ENCODE peak calls at places on chromosome 6, in six cellular contexts. One of them, this sample, is unnamed.
A peak's percentile ranks its signal among the peaks of the same experiment; 100 is the strongest.

GRCh38 chr6:20789162-20789561 is 254.9 kb downstream of the CDKAL1 start:
- DNase-seq in kidney: no peak
- DNase-seq in KBM-7: no peak
- DNase-seq in EH: peak; percentile 40
- DNase-seq in brain microvascular endothelial cell: no peak
- DNase-seq in RKO: no peak
- DNase-seq in this sample: no peak

GRCh38 chr6:62283359-62283758 is 2.7 kb downstream of the KHDRBS2 start:
- DNase-seq in kidney: no peak
- DNase-seq in KBM-7: no peak
- DNase-seq in EH: no peak
- DNase-seq in brain microvascular endothelial cell: no peak
- DNase-seq in RKO: no peak
- DNase-seq in this sample: no peak

GRCh38 chr6:4935486-4935885 is 68.4 kb downstream of the RPP40 start:
- DNase-seq in kidney: no peak
- DNase-seq in KBM-7: no peak
- DNase-seq in EH: no peak
- DNase-seq in brain microvascular endothelial cell: no peak
- DNase-seq in RKO: no peak
- DNase-seq in this sample: no peak

GRCh38 chr6:83062225-83062624 is 3.4 kb downstream of the UBE3D start:
- DNase-seq in kidney: no peak
- DNase-seq in KBM-7: no peak
- DNase-seq in EH: peak; percentile 75
- DNase-seq in brain microvascular endothelial cell: peak; percentile 65
- DNase-seq in RKO: no peak
- DNase-seq in this sample: peak; percentile 27

GRCh38 chr6:140537211-140537610 is 1162.8 kb upstream of the CITED2 start:
- DNase-seq in kidney: no peak
- DNase-seq in KBM-7: no peak
- DNase-seq in EH: peak; percentile 84
- DNase-seq in brain microvascular endothelial cell: no peak
- DNase-seq in RKO: no peak
- DNase-seq in this sample: peak; percentile 20

GRCh38 chr6:1015819-1016218 is 296.1 kb upstream of the FOXQ1 start:
- DNase-seq in kidney: peak; percentile 26
- DNase-seq in KBM-7: no peak
- DNase-seq in EH: peak; percentile 20
- DNase-seq in brain microvascular endothelial cell: no peak
- DNase-seq in RKO: peak; percentile 8
- DNase-seq in this sample: peak; percentile 28

GRCh38 chr6:147238164-147238563 is 33.9 kb downstream of the STXBP5 start:
- DNase-seq in kidney: no peak
- DNase-seq in KBM-7: no peak
- DNase-seq in EH: no peak
- DNase-seq in brain microvascular endothelial cell: no peak
- DNase-seq in RKO: no peak
- DNase-seq in this sample: no peak

GRCh38 chr6:153334121-153334520 is 203.0 kb upstream of the RGS17 start:
- DNase-seq in kidney: no peak
- DNase-seq in KBM-7: no peak
- DNase-seq in EH: no peak
- DNase-seq in brain microvascular endothelial cell: no peak
- DNase-seq in RKO: no peak
- DNase-seq in this sample: no peak

GRCh38 chr6:151661928-151662327 is 145.6 kb upstream of the ESR1 start:
- DNase-seq in kidney: no peak
- DNase-seq in KBM-7: no peak
- DNase-seq in EH: no peak
- DNase-seq in brain microvascular endothelial cell: no peak
- DNase-seq in RKO: no peak
- DNase-seq in this sample: no peak

GRCh38 chr6:46323312-46323965 is 152.7 kb upstream of the ENPP5 start:
- DNase-seq in kidney: no peak
- DNase-seq in KBM-7: no peak
- DNase-seq in EH: peak; percentile 56
- DNase-seq in brain microvascular endothelial cell: peak; percentile 48
- DNase-seq in RKO: peak; percentile 48
- DNase-seq in this sample: no peak

GRCh38 chr6:164151161-164151728 is 736.7 kb downstream of the QKI start:
- DNase-seq in kidney: no peak
- DNase-seq in KBM-7: no peak
- DNase-seq in EH: no peak
- DNase-seq in brain microvascular endothelial cell: no peak
- DNase-seq in RKO: no peak
- DNase-seq in this sample: no peak

GRCh38 chr6:113971786-113972185 is 838 bp upstream of the HDAC2 start:
- DNase-seq in kidney: no peak
- DNase-seq in KBM-7: peak; percentile 11
- DNase-seq in EH: no peak
- DNase-seq in brain microvascular endothelial cell: no peak
- DNase-seq in RKO: peak; percentile 34
- DNase-seq in this sample: peak; percentile 5

GRCh38 chr6:27020553-27020880 is 227.0 kb upstream of the PRSS16 start:
- DNase-seq in kidney: no peak
- DNase-seq in KBM-7: no peak
- DNase-seq in EH: no peak
- DNase-seq in brain microvascular endothelial cell: no peak
- DNase-seq in RKO: no peak
- DNase-seq in this sample: no peak

GRCh38 chr6:21384211-21384610 is 209.3 kb upstream of the SOX4 start:
- DNase-seq in kidney: no peak
- DNase-seq in KBM-7: no peak
- DNase-seq in EH: no peak
- DNase-seq in brain microvascular endothelial cell: no peak
- DNase-seq in RKO: no peak
- DNase-seq in this sample: no peak

GRCh38 chr6:144377586-144377985 is 92.5 kb downstream of the UTRN start:
- DNase-seq in kidney: peak; percentile 76
- DNase-seq in KBM-7: no peak
- DNase-seq in EH: peak; percentile 90
- DNase-seq in brain microvascular endothelial cell: peak; percentile 58
- DNase-seq in RKO: no peak
- DNase-seq in this sample: no peak

GRCh38 chr6:78517399-78517798 is 350.0 kb upstream of the IRAK1BP1 start:
- DNase-seq in kidney: no peak
- DNase-seq in KBM-7: no peak
- DNase-seq in EH: no peak
- DNase-seq in brain microvascular endothelial cell: no peak
- DNase-seq in RKO: no peak
- DNase-seq in this sample: no peak

GRCh38 chr6:148999921-149000589 is 253.2 kb downstream of the UST start:
- DNase-seq in kidney: peak; percentile 84
- DNase-seq in KBM-7: peak; percentile 80
- DNase-seq in EH: peak; percentile 96
- DNase-seq in brain microvascular endothelial cell: peak; percentile 88
- DNase-seq in RKO: peak; percentile 50
- DNase-seq in this sample: peak; percentile 88

GRCh38 chr6:137968901-137969300 is 101.8 kb downstream of the TNFAIP3 start:
- DNase-seq in kidney: no peak
- DNase-seq in KBM-7: peak; percentile 71
- DNase-seq in EH: peak; percentile 22
- DNase-seq in brain microvascular endothelial cell: no peak
- DNase-seq in RKO: no peak
- DNase-seq in this sample: no peak

GRCh38 chr6:169070506-169071176 is 183.0 kb downstream of the THBS2 start:
- DNase-seq in kidney: peak; percentile 93
- DNase-seq in KBM-7: no peak
- DNase-seq in EH: peak; percentile 100
- DNase-seq in brain microvascular endothelial cell: peak; percentile 100
- DNase-seq in RKO: peak; percentile 98
- DNase-seq in this sample: peak; percentile 94

GRCh38 chr6:42200035-42200434 is 5.3 kb upstream of the GUCA1B start:
- DNase-seq in kidney: no peak
- DNase-seq in KBM-7: no peak
- DNase-seq in EH: peak; percentile 98
- DNase-seq in brain microvascular endothelial cell: peak; percentile 80
- DNase-seq in RKO: no peak
- DNase-seq in this sample: peak; percentile 73

GRCh38 chr6:81790034-81790433 is 37.6 kb upstream of the TENT5A start:
- DNase-seq in kidney: no peak
- DNase-seq in KBM-7: no peak
- DNase-seq in EH: no peak
- DNase-seq in brain microvascular endothelial cell: no peak
- DNase-seq in RKO: no peak
- DNase-seq in this sample: no peak

GRCh38 chr6:112717856-112718255 is 370.7 kb downstream of the RFPL4B start:
- DNase-seq in kidney: no peak
- DNase-seq in KBM-7: no peak
- DNase-seq in EH: peak; percentile 24
- DNase-seq in brain microvascular endothelial cell: no peak
- DNase-seq in RKO: no peak
- DNase-seq in this sample: no peak

GRCh38 chr6:14728396-14729024 is 517.4 kb upstream of the JARID2 start:
- DNase-seq in kidney: no peak
- DNase-seq in KBM-7: peak; percentile 57
- DNase-seq in EH: peak; percentile 69
- DNase-seq in brain microvascular endothelial cell: no peak
- DNase-seq in RKO: no peak
- DNase-seq in this sample: no peak

GRCh38 chr6:33677153-33677660 is 34.3 kb downstream of the UQCC2 start:
- DNase-seq in kidney: no peak
- DNase-seq in KBM-7: no peak
- DNase-seq in EH: peak; percentile 88
- DNase-seq in brain microvascular endothelial cell: no peak
- DNase-seq in RKO: no peak
- DNase-seq in this sample: no peak

GRCh38 chr6:39347906-39348585 is 25.5 kb upstream of the KCNK16 start:
- DNase-seq in kidney: peak; percentile 78
- DNase-seq in KBM-7: peak; percentile 61
- DNase-seq in EH: peak; percentile 70
- DNase-seq in brain microvascular endothelial cell: peak; percentile 74
- DNase-seq in RKO: peak; percentile 47
- DNase-seq in this sample: peak; percentile 42

GRCh38 chr6:170137911-170138910 is 152.7 kb downstream of the DLL1 start:
- DNase-seq in kidney: peak; percentile 78
- DNase-seq in KBM-7: no peak
- DNase-seq in EH: no peak
- DNase-seq in brain microvascular endothelial cell: no peak
- DNase-seq in RKO: no peak
- DNase-seq in this sample: no peak

GRCh38 chr6:136761227-136761922 is 30.9 kb downstream of the MAP3K5 start:
- DNase-seq in kidney: no peak
- DNase-seq in KBM-7: peak; percentile 68
- DNase-seq in EH: peak; percentile 54
- DNase-seq in brain microvascular endothelial cell: no peak
- DNase-seq in RKO: no peak
- DNase-seq in this sample: no peak

GRCh38 chr6:46044876-46045617 is 29.4 kb upstream of the CLIC5 start:
- DNase-seq in kidney: peak; percentile 54
- DNase-seq in KBM-7: peak; percentile 22
- DNase-seq in EH: peak; percentile 71
- DNase-seq in brain microvascular endothelial cell: peak; percentile 92
- DNase-seq in RKO: peak; percentile 85
- DNase-seq in this sample: peak; percentile 69

GRCh38 chr6:87897581-87898147 is 150.0 kb upstream of the SPACA1 start:
- DNase-seq in kidney: no peak
- DNase-seq in KBM-7: no peak
- DNase-seq in EH: no peak
- DNase-seq in brain microvascular endothelial cell: peak; percentile 70
- DNase-seq in RKO: peak; percentile 19
- DNase-seq in this sample: no peak

GRCh38 chr6:81331526-81331925 is 421.0 kb downstream of the TENT5A start:
- DNase-seq in kidney: no peak
- DNase-seq in KBM-7: no peak
- DNase-seq in EH: peak; percentile 94
- DNase-seq in brain microvascular endothelial cell: peak; percentile 8
- DNase-seq in RKO: no peak
- DNase-seq in this sample: no peak

GRCh38 chr6:39929039-39929732 is 5.1 kb downstream of the MOCS1 start:
- DNase-seq in kidney: no peak
- DNase-seq in KBM-7: no peak
- DNase-seq in EH: peak; percentile 67
- DNase-seq in brain microvascular endothelial cell: peak; percentile 25
- DNase-seq in RKO: no peak
- DNase-seq in this sample: no peak

GRCh38 chr6:154352898-154353585 is 3.6 kb downstream of the IPCEF1 start:
- DNase-seq in kidney: no peak
- DNase-seq in KBM-7: no peak
- DNase-seq in EH: no peak
- DNase-seq in brain microvascular endothelial cell: no peak
- DNase-seq in RKO: no peak
- DNase-seq in this sample: no peak

GRCh38 chr6:148657053-148657452 is 89.8 kb upstream of the UST start:
- DNase-seq in kidney: no peak
- DNase-seq in KBM-7: peak; percentile 42
- DNase-seq in EH: peak; percentile 84
- DNase-seq in brain microvascular endothelial cell: peak; percentile 29
- DNase-seq in RKO: no peak
- DNase-seq in this sample: no peak

GRCh38 chr6:141677598-141678211 is 455.0 kb upstream of the GJE1 start:
- DNase-seq in kidney: no peak
- DNase-seq in KBM-7: peak; percentile 51
- DNase-seq in EH: peak; percentile 55
- DNase-seq in brain microvascular endothelial cell: peak; percentile 24
- DNase-seq in RKO: peak; percentile 65
- DNase-seq in this sample: peak; percentile 42

GRCh38 chr6:129498556-129498940 is 211.4 kb downstream of the ARHGAP18 start:
- DNase-seq in kidney: no peak
- DNase-seq in KBM-7: no peak
- DNase-seq in EH: peak; percentile 78
- DNase-seq in brain microvascular endothelial cell: no peak
- DNase-seq in RKO: no peak
- DNase-seq in this sample: no peak

GRCh38 chr6:170444056-170444505 is 109.0 kb downstream of the PSMB1 start:
- DNase-seq in kidney: no peak
- DNase-seq in KBM-7: no peak
- DNase-seq in EH: no peak
- DNase-seq in brain microvascular endothelial cell: no peak
- DNase-seq in RKO: no peak
- DNase-seq in this sample: no peak

GRCh38 chr6:163707385-163708355 is 293.2 kb downstream of the QKI start:
- DNase-seq in kidney: no peak
- DNase-seq in KBM-7: no peak
- DNase-seq in EH: peak; percentile 18
- DNase-seq in brain microvascular endothelial cell: no peak
- DNase-seq in RKO: no peak
- DNase-seq in this sample: no peak

This sample was measured in ACHN.